ENCODE peak calls at places on chromosomes 1 and 21, in six cellular contexts. X, F, G, J, Q and I are unnamed samples.

GRCh38 chr1:98500324-98500723 is 161.2 kb upstream of the SNX7 start:
- DNase-seq in J (no peak), Q (no peak), G (no peak), X (no peak), F (no peak), I (no peak)

GRCh38 chr1:10631811-10632481 is 157.2 kb downstream of the PEX14 start:
- DNase-seq in J (no peak), F (no peak), Q (peak; percentile 45), X (no peak), G (no peak), I (no peak)

GRCh38 chr1:26693557-26694184 is 2.1 kb upstream of the ARID1A start:
- DNase-seq in J (no peak), G (peak; percentile 29), X (no peak), Q (no peak), F (no peak), I (no peak)

GRCh38 chr1:3249236-3249845 is 180.3 kb downstream of the PRDM16 start:
- DNase-seq in G (no peak), X (no peak), F (no peak), J (no peak), Q (no peak), I (no peak)

GRCh38 chr21:46011267-46011967 is 29.8 kb downstream of the COL6A1 start:
- DNase-seq in F (no peak), G (no peak), X (no peak), J (no peak), Q (no peak), I (no peak)

GRCh38 chr1:147673401-147673800 is 3.1 kb upstream of the ACP6 start:
- DNase-seq in X (no peak), G (peak; percentile 82), J (no peak), Q (no peak), F (no peak), I (no peak)

GRCh38 chr21:38831526-38832467 is 26.1 kb downstream of the ETS2 start:
- DNase-seq in F (peak; percentile 100), X (peak; percentile 18), J (no peak), G (peak; percentile 99), Q (peak; percentile 66), I (peak; percentile 40)

GRCh38 chr1:179876289-179876715 is 1.3 kb downstream of the TOR1AIP2 start:
- DNase-seq in G (peak; percentile 44), F (peak; percentile 43), X (peak; percentile 56), J (no peak), Q (peak; percentile 49), I (no peak)

GRCh38 chr1:7388488-7389185 is 382.5 kb upstream of the VAMP3 start:
- DNase-seq in G (peak; percentile 11), F (peak; percentile 39), J (no peak), X (peak; percentile 51), Q (no peak), I (no peak)

GRCh38 chr1:235997049-235997448 is 67.8 kb downstream of the NID1 start:
- DNase-seq in J (no peak), X (no peak), F (no peak), G (no peak), Q (no peak), I (no peak)

GRCh38 chr1:234478481-234479309 is at the start of gene TARBP1:
- DNase-seq in F (peak; percentile 64), G (peak; percentile 79), X (peak; percentile 75), Q (peak; percentile 80), J (peak; percentile 79), I (peak; percentile 74)

GRCh38 chr1:25799758-25800537 is at the start of gene SELENON:
- DNase-seq in Q (peak; percentile 67), F (peak; percentile 40), J (peak; percentile 37), G (peak; percentile 75), X (peak; percentile 51), I (no peak)

GRCh38 chr1:203083463-203083921 is 2.3 kb downstream of the MYOG start:
- DNase-seq in J (no peak), X (no peak), Q (no peak), G (no peak), F (no peak), I (no peak)
- TF ChIP-seq CTCF in J (no peak), X (no peak), Q (no peak), G (no peak), F (no peak), I (no peak)

DNA sequence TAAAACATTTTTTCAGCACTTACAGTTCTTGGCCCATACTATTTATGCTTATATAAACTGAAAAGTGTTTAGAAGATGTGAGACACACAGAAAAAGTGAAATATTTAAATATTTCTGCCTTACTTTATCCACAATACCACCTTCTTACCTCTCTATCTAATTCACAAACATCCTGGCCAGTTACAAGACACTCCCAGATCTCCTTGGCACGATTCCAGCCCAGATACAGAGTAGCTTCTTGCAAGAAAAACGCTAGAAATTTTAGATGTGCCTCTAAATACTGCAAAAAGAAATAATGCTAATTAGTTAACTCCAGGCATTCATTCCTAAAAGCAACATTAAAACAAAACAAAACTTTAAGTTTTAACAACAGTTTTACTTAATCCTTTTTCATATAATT is 68.4 kb downstream of the USP24 start:
- DNase-seq in F (peak; percentile 13), G (peak; percentile 27), Q (peak; percentile 26), J (no peak), X (no peak), I (no peak)
- TF ChIP-seq CTCF in F (no peak), G (no peak), Q (no peak), J (no peak), X (no peak), I (no peak)

DNA sequence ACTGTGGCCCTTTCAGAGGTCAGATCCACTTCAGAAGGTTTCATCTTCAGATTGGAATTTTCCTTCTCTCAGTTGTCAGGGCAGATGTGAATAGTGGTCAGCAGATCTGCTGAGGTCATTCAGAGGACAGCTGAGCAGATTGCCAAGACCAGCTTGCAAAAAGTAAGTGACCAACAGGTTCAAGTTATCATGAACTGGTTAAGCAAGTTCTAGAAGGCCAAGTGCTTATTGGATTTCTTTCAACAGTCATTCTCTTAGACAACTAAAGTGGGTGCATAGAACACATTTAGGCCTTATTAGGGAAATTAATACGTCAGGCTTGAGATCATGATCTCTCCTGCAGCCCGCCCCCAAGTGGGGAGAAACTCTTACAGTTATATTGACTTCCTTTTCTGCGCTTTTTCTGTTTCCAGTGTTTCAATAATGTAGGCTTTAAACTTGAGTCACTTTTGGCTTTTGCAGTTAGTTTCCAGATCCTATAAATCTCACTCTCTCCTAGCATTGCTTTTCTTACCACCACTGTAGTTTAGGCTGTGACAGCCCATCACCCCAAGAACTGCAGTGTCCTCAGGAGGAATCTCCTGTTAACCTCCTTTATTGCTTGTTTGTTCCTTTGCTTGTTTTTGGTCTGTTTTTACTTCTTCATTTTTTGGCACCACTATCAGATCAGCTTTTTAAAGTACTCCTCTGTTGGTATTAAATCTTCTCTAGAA is 96.4 kb downstream of the C1orf21 start:
- DNase-seq in X (peak; percentile 22), Q (peak; percentile 79), F (peak; percentile 90), G (peak; percentile 61), J (no peak), I (no peak)
- TF ChIP-seq CTCF in X (no peak), Q (no peak), F (peak; percentile 29), G (no peak), J (no peak), I (no peak)

GRCh38 chr1:230270185-230270939 is 155.8 kb downstream of the PGBD5 start:
- DNase-seq in J (no peak), Q (no peak), G (peak; percentile 78), X (peak; percentile 76), F (no peak), I (no peak)

GRCh38 chr1:230267338-230268065 is 158.6 kb downstream of the PGBD5 start:
- DNase-seq in X (no peak), F (no peak), G (no peak), Q (peak; percentile 53), J (no peak), I (no peak)

GRCh38 chr1:230270940-230271325 is 155.2 kb downstream of the PGBD5 start:
- DNase-seq in G (no peak), F (no peak), X (no peak), J (no peak), Q (no peak), I (no peak)

GRCh38 chr1:230266456-230266855 is 159.7 kb downstream of the PGBD5 start:
- DNase-seq in F (no peak), G (no peak), X (no peak), J (no peak), Q (no peak), I (no peak)

DNA sequence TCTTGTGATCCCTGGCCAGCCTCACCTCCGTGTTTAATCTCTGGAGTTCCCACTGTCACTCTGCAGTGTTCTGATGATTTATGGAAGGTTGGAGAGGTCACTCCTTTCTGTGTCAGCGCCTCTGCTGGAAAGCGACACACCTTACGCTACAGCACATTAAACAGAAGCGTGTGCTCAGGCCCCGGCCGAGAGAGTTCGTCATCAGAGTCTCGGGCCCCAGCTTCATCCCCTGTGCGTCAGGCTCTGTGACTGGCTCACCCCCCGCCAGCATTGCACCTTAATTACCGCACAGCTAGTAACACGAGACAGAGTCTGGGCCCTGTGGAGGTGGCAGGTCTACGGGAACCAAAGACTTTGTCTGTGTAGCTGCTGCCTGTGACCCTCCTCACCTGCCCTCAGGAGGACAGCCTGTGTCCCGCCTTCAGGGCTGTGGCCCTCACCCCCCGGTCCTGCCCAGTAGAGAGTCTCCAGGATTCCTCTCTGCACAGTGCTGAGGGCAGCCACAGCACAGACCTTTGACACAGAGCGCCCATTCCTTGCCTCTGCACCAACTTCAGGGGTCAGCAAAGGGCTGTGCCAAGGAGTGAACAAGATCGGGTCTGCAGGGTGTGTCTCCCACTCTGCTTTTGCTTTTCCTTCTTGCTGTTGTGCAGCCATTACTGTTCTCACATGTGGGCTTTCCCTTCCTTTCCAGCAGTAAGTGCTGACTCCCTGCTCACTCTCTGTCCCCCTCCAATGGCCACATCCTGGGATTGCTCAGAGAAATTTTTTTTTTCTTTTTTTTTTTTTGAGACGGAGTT is 157.6 kb downstream of the PGBD5 start:
- DNase-seq in F (peak; percentile 77), Q (peak; percentile 60), J (no peak), G (peak; percentile 87), X (peak; percentile 64), I (no peak)
- TF ChIP-seq CTCF in F (peak; percentile 85), Q (peak; percentile 39), J (no peak), G (peak; percentile 80), X (peak; percentile 51), I (no peak)

GRCh38 chr21:42091899-42092508 is 20.9 kb downstream of the UMODL1 start:
- DNase-seq in X (no peak), F (no peak), G (no peak), J (no peak), Q (no peak), I (no peak)

GRCh38 chr21:42095581-42095980 is 24.5 kb downstream of the UMODL1 start:
- DNase-seq in G (no peak), X (no peak), F (no peak), J (no peak), Q (no peak), I (no peak)

GRCh38 chr21:42094811-42095210 is 23.7 kb downstream of the UMODL1 start:
- DNase-seq in Q (no peak), X (no peak), F (peak; percentile 25), J (no peak), G (no peak), I (no peak)

GRCh38 chr21:42093991-42094417 is 22.9 kb downstream of the UMODL1 start:
- DNase-seq in J (no peak), F (peak; percentile 88), G (peak; percentile 40), Q (no peak), X (peak; percentile 4), I (no peak)

GRCh38 chr21:42092805-42093590 is 21.9 kb downstream of the UMODL1 start:
- DNase-seq in J (no peak), Q (no peak), F (no peak), G (no peak), X (no peak), I (no peak)
- TF ChIP-seq CTCF in J (no peak), Q (no peak), F (no peak), G (no peak), X (no peak), I (no peak)